ENCODE peak calls at places on chromosomes 4 and X, in ten cellular contexts. D, A, R, M, C, F, Y, S, U and V are unnamed samples.

GRCh38 chr4:91577864-91578263 is 725.9 kb upstream of the GRID2 start:
- DNase-seq in Y (no peak), S (no peak), R (no peak), D (no peak), M (no peak), A (no peak), C (no peak), F (no peak), U (no peak), V (no peak)

GRCh38 chr4:87505862-87506261 is 23.3 kb downstream of the SPARCL1 start:
- DNase-seq in S (no peak), M (no peak), D (no peak), A (no peak), R (no peak), Y (no peak), C (no peak), F (no peak), U (no peak), V (no peak)

GRCh38 chr4:47525154-47525819 is 40.2 kb downstream of the ATP10D start:
- DNase-seq in A (peak), M (no peak), F (peak), C (peak), R (peak), D (no peak), S (peak), U (peak), Y (peak), V (no peak)

GRCh38 chr4:184453402-184454160 is 20.8 kb downstream of the IRF2 start:
- DNase-seq in R (peak), C (peak), F (peak), U (peak), A (peak), M (peak), Y (peak), D (peak), S (peak), V (no peak)

GRCh38 chr4:88531549-88531948 is 8.0 kb upstream of the PYURF start:
- DNase-seq in S (no peak), U (no peak), F (no peak), C (no peak), D (no peak), M (no peak), R (no peak), A (no peak), Y (no peak), V (no peak)

GRCh38 chr4:13452927-13453579 is 31.1 kb downstream of the RAB28 start:
- DNase-seq in C (no peak), D (no peak), S (no peak), F (no peak), M (no peak), U (no peak), Y (no peak), A (no peak), R (no peak), V (no peak)

GRCh38 chr4:15438939-15439524 is 11.2 kb downstream of the C1QTNF7 start:
- DNase-seq in Y (peak), R (no peak), A (no peak), D (no peak), S (no peak), F (peak), C (no peak), M (no peak), U (peak), V (no peak)

GRCh38 chr4:29581469-29581868 is 1138.7 kb upstream of the PCDH7 start:
- DNase-seq in D (no peak), C (no peak), M (no peak), F (no peak), S (peak), U (no peak), Y (no peak), A (no peak), R (no peak), V (no peak)

GRCh38 chrX:141989802-141990201 is 86.1 kb downstream of the MAGEC1 start:
- DNase-seq in C (no peak), Y (no peak), U (no peak), S (peak), R (no peak), D (no peak), M (no peak), A (no peak), F (no peak), V (no peak)

GRCh38 chr4:70600305-70600704 is 8.2 kb downstream of the AMBN start:
- DNase-seq in C (no peak), M (no peak), S (no peak), U (no peak), D (no peak), F (no peak), Y (no peak), A (no peak), R (no peak), V (no peak)

GRCh38 chr4:155828628-155829027 is 37.4 kb downstream of the ASIC5 start:
- DNase-seq in A (no peak), D (no peak), Y (no peak), M (no peak), C (no peak), S (peak), F (no peak), R (no peak), U (no peak), V (no peak)

GRCh38 chrX:53065066-53065465 is 16.5 kb downstream of the GPR173 start:
- DNase-seq in R (peak), C (no peak), A (no peak), F (no peak), S (no peak), D (no peak), Y (peak), U (peak), M (no peak), V (no peak)

GRCh38 chrX:29315931-29316330 is 728.7 kb downstream of the IL1RAPL1 start:
- DNase-seq in R (no peak), D (no peak), F (no peak), M (no peak), C (no peak), S (no peak), U (no peak), A (no peak), Y (no peak), V (no peak)

GRCh38 chr4:189081831-189082230 is 858.8 kb upstream of the FRG1 start:
- DNase-seq in R (peak), D (no peak), C (peak), F (no peak), A (no peak), M (no peak), U (peak), S (no peak), Y (peak), V (no peak)

GRCh38 chr4:85486425-85487101 is 11.6 kb downstream of the ARHGAP24 start:
- DNase-seq in F (peak), M (no peak), S (peak), A (no peak), U (peak), C (peak), D (no peak), R (no peak), Y (peak), V (no peak)

GRCh38 chr4:184102488-184102887 is 115.2 kb downstream of the ENPP6 start:
- DNase-seq in U (no peak), S (no peak), A (no peak), F (no peak), M (no peak), D (no peak), Y (no peak), C (no peak), R (no peak), V (peak)

GRCh38 chr4:143254479-143255216 is 69.9 kb downstream of the USP38 start:
- DNase-seq in U (no peak), M (no peak), F (no peak), R (no peak), Y (no peak), A (no peak), C (no peak), S (no peak), D (no peak), V (peak)

GRCh38 chrX:33336783-33337182 is 125.4 kb upstream of the DMD start:
- DNase-seq in R (peak), M (peak), A (no peak), D (no peak), Y (peak), U (peak), F (no peak), C (peak), S (peak), V (peak)

GRCh38 chr4:134365852-134366251 is 164.3 kb upstream of the PABPC4L start:
- DNase-seq in A (no peak), S (no peak), F (peak), M (no peak), C (no peak), Y (peak), D (no peak), U (peak), R (no peak), V (no peak)

GRCh38 chrX:29662101-29662500 is 553.3 kb upstream of the MAGEB2 start:
- DNase-seq in M (no peak), U (peak), C (peak), A (no peak), R (peak), D (no peak), F (peak), Y (peak), S (peak), V (no peak)

GRCh38 chr4:113678651-113679050 is 82.9 kb downstream of the CAMK2D start:
- DNase-seq in A (no peak), R (no peak), U (no peak), D (no peak), M (no peak), C (no peak), S (peak), F (no peak), Y (no peak), V (no peak)

GRCh38 chr4:52954771-52955170 is 92.7 kb downstream of the RASL11B start:
- DNase-seq in A (no peak), S (no peak), R (no peak), U (no peak), Y (no peak), D (no peak), C (no peak), F (no peak), M (no peak), V (no peak)

GRCh38 chr4:2322227-2322626 is 60.3 kb upstream of the MXD4 start:
- DNase-seq in A (no peak), D (no peak), S (no peak), U (no peak), M (no peak), C (no peak), Y (no peak), F (no peak), R (no peak), V (no peak)

GRCh38 chr4:107213880-107214279 is 177.8 kb upstream of the DKK2 start:
- DNase-seq in F (peak), S (no peak), U (no peak), M (no peak), D (no peak), A (no peak), R (no peak), Y (no peak), C (no peak), V (no peak)

GRCh38 chr4:133136833-133137232 is 12.3 kb upstream of the PCDH10 start:
- DNase-seq in M (no peak), Y (no peak), D (no peak), U (no peak), S (no peak), R (no peak), C (no peak), F (no peak), A (no peak), V (no peak)

GRCh38 chr4:133131829-133132485 is 17.1 kb upstream of the PCDH10 start:
- DNase-seq in R (no peak), S (no peak), C (no peak), A (no peak), F (no peak), M (no peak), D (no peak), U (no peak), Y (no peak), V (no peak)

DNA sequence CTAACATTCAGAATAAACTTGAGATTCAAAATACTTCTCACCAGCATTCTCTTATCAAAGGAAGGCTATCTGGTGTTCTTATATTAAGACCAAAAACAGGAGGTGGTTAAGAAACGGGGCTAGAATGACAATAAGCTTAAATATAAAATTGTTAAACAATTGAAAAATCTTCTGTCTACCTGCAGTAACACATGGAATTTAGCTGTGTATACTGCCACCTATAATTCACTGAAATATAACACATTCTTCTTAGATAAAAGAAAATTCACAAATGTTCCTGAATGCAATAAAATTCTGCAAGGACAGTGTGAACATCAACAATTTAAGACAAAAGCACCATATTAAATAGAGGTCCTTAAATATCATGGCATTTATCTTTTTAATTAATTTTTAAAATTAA is 11.5 kb upstream of the PCDH10 start:
- DNase-seq in F (no peak), C (no peak), Y (no peak), M (no peak), U (no peak), S (no peak), R (no peak), D (no peak), A (no peak), V (no peak)
- TF ChIP-seq CTCF in F (no peak), C (peak), Y (no peak), M (no peak), U (no peak), S (no peak), R (no peak), D (no peak), A (no peak), V (no peak)

GRCh38 chrX:38262715-38263620 is 42.3 kb upstream of the SRPX start:
- DNase-seq in U (no peak), A (peak), C (no peak), S (peak), D (no peak), M (no peak), F (peak), R (no peak), Y (no peak), V (no peak)

GRCh38 chrX:38256019-38256418 is 35.3 kb upstream of the SRPX start:
- DNase-seq in A (no peak), Y (no peak), R (no peak), F (no peak), M (no peak), D (no peak), C (no peak), S (no peak), U (no peak), V (no peak)

DNA sequence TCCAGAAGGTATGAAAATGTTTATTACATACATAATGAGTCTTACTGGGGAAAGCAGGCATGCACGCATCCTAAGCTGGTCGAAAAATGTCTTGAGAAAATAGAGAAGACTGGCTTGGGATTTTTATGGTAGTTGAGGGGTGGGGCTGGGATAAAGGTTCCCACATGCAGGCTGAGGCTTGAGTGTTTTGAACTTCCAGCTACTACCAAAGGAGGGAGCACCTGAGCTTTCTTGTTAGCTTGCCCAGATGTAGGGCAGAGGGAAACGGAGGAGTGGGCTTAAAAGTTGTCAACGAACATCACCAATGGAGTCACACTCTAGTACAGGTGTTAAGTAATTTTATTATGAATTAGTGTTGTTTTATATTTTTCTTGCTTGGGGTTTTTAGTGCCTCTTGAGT is 39.6 kb upstream of the SRPX start:
- DNase-seq in Y (peak), A (no peak), D (peak), M (no peak), U (peak), R (no peak), C (peak), S (no peak), F (no peak), V (peak)
- TF ChIP-seq CTCF in Y (peak), A (peak), D (peak), M (peak), U (peak), R (peak), C (no peak), S (peak), F (peak), V (peak)

DNA sequence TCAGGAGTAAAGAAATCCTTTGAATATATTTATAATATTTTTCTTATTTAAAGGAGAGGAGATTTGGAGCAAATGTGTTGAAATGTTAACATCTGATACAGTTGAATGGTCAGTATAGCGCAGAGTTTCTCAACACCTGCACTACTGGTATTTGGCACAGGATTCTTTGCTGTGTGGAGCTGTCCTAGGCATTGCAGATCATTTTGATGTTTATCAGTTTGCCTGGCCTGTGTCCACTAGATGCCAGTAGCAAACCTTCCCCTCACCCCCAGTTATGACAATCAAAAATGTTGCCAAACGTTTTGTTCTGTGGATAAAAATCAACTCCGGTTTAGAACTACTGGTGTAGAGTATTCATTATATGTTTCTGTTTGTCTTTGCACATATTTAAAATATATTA is 765.3 kb upstream of the SLIT2 start:
- DNase-seq in F (no peak), Y (peak), R (no peak), M (no peak), D (no peak), U (peak), C (no peak), S (no peak), A (no peak), V (no peak)
- TF ChIP-seq CTCF in F (no peak), Y (peak), R (no peak), M (no peak), D (no peak), U (peak), C (peak), S (no peak), A (no peak), V (peak)

GRCh38 chrX:79266702-79267101 is 100.4 kb downstream of the ITM2A start:
- DNase-seq in A (no peak), F (no peak), Y (no peak), U (no peak), M (no peak), R (no peak), S (no peak), D (no peak), C (no peak), V (no peak)

GRCh38 chrX:79268788-79269187 is 98.3 kb downstream of the ITM2A start:
- DNase-seq in C (no peak), A (no peak), R (no peak), M (no peak), Y (no peak), U (peak), D (no peak), S (peak), F (peak), V (no peak)

GRCh38 chrX:79270401-79270800 is 96.7 kb downstream of the ITM2A start:
- DNase-seq in A (no peak), D (peak), S (peak), F (peak), Y (no peak), R (no peak), U (no peak), M (no peak), C (no peak), V (peak)
- TF ChIP-seq CTCF in A (no peak), D (peak), S (no peak), F (no peak), Y (no peak), R (no peak), U (no peak), M (peak), C (no peak), V (peak)

GRCh38 chr4:5409980-5410618 is 298.3 kb downstream of the EVC2 start:
- DNase-seq in A (no peak), F (no peak), Y (no peak), M (no peak), R (peak), S (no peak), C (no peak), U (no peak), D (no peak), V (no peak)
- TF ChIP-seq CTCF in A (peak), F (peak), Y (no peak), M (no peak), R (no peak), S (no peak), C (no peak), U (no peak), D (no peak), V (peak)

GRCh38 chrX:66019974-66020373 is 19.9 kb downstream of the VSIG4 start:
- DNase-seq in C (no peak), F (no peak), S (no peak), D (no peak), R (no peak), U (no peak), A (no peak), M (no peak), Y (no peak), V (no peak)

GRCh38 chrX:66019310-66019652 is 20.6 kb downstream of the VSIG4 start:
- DNase-seq in F (no peak), A (no peak), U (no peak), D (no peak), M (no peak), R (no peak), Y (no peak), S (no peak), C (no peak), V (no peak)

GRCh38 chrX:66017659-66018170 is 22.2 kb downstream of the VSIG4 start:
- DNase-seq in C (no peak), U (peak), D (no peak), S (no peak), Y (no peak), A (no peak), M (no peak), R (no peak), F (no peak), V (no peak)

GRCh38 chrX:66016905-66017658 is 22.8 kb downstream of the VSIG4 start:
- DNase-seq in F (no peak), R (no peak), A (no peak), D (no peak), C (no peak), Y (no peak), U (no peak), S (no peak), M (no peak), V (no peak)

DNA sequence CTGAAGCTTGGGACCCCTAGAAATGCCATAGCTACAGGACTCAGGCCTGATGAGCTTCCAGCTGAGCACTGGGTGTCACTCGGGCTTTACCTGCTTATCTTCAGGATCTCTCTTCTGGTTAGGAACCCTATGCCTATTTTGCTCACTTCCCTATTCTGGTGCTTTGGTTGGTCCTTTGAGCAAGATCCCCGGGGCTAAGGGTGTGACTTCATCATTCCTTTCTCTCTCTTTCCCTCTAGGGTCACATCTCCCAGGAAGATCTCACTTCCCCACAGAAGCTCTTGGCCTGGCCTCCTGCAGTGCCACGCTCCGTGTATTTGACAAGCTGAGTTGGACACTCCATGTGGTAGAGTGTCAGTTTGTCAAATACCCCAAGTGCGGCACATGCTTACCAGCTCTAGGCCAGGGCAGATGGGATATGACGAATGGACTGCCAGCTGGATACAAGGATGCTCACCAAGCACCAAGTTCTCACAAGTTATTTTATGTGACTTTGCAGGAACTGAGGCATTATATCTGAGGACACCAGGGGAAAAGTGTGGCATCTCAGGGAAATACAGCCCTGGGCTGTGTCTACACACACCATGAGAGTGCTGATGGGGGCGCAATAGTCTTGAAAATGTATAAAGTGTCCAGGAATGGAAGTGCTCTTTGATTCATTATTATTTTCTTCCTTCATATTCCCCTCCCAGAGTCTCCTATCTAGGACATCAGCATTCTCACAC is 21.1 kb downstream of the VSIG4 start:
- DNase-seq in M (no peak), F (no peak), D (no peak), U (no peak), A (no peak), S (no peak), C (no peak), Y (no peak), R (no peak), V (no peak)
- TF ChIP-seq CTCF in M (no peak), F (no peak), D (no peak), U (no peak), A (no peak), S (no peak), C (no peak), Y (no peak), R (no peak), V (no peak)

DNA sequence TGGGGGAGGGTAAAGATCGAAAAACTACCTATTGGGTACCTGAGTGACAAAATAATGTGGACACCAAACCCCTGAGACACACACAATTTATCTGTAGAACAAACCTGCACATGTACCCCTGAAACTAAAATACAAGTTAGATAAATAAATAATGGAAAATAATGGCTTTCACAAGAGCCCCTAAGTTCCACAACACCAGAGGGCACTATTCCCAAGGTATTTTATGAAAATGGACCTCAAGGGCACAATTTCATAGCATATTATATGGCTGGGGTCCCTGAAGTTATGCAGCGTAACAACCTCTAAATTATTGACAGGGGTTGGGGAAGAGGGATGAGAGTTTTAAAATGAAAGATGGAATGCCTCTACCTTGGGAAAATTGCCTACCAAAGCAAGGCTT is 81.3 kb upstream of the TMEM33 start:
- DNase-seq in F (no peak), D (no peak), Y (peak), A (no peak), C (no peak), S (no peak), U (no peak), M (no peak), R (no peak), V (no peak)
- TF ChIP-seq CTCF in F (no peak), D (no peak), Y (no peak), A (no peak), C (no peak), S (peak), U (no peak), M (no peak), R (peak), V (peak)